ENCODE peak calls at places on chromosome 4, in ten cellular contexts. F, C, O, R, U, Q, M, B, Z and X are unnamed samples.

GRCh38 chr4:84378983-84379382 is 120.1 kb downstream of the NKX6-1 start:
- DNase-seq in F (no peak), C (no peak), O (no peak), R (no peak), U (no peak), Q (no peak), M (no peak), B (no peak), Z (peak), X (no peak)

GRCh38 chr4:164700471-164700870 is 53.5 kb upstream of the SMIM31 start:
- DNase-seq in F (no peak), C (no peak), O (no peak), R (no peak), U (peak), Q (no peak), M (no peak), B (no peak), Z (peak), X (no peak)

GRCh38 chr4:174259580-174259979 is 23.9 kb downstream of the FBXO8 start:
- DNase-seq in F (no peak), C (no peak), O (no peak), R (peak), U (no peak), Q (no peak), M (no peak), B (no peak), Z (no peak), X (no peak)

GRCh38 chr4:3135155-3136011 is 60.9 kb downstream of the HTT start:
- DNase-seq in F (no peak), C (no peak), O (no peak), R (peak), U (no peak), Q (no peak), M (no peak), B (no peak), Z (no peak), X (no peak)

GRCh38 chr4:111108138-111108537 is 485.3 kb upstream of the PITX2 start:
- DNase-seq in F (no peak), C (no peak), O (no peak), R (no peak), U (no peak), Q (no peak), M (no peak), B (no peak), Z (no peak), X (no peak)

GRCh38 chr4:181845617-181846016 is 397.6 kb upstream of the TENM3 start:
- DNase-seq in F (no peak), C (no peak), O (no peak), R (no peak), U (no peak), Q (no peak), M (no peak), B (no peak), Z (no peak), X (no peak)

GRCh38 chr4:88752754-88753153 is 55.1 kb upstream of the NAP1L5 start:
- DNase-seq in F (no peak), C (no peak), O (no peak), R (no peak), U (no peak), Q (no peak), M (no peak), B (no peak), Z (no peak), X (no peak)

GRCh38 chr4:1492636-1493539 is 86.6 kb upstream of the NKX1-1 start:
- DNase-seq in F (no peak), C (no peak), O (no peak), R (no peak), U (no peak), Q (no peak), M (no peak), B (no peak), Z (peak), X (no peak)

GRCh38 chr4:65538571-65538970 is 131.7 kb downstream of the EPHA5 start:
- DNase-seq in F (peak), C (no peak), O (no peak), R (peak), U (peak), Q (no peak), M (no peak), B (no peak), Z (no peak), X (no peak)

GRCh38 chr4:28167411-28167810 is 1306.8 kb downstream of the STIM2 start:
- DNase-seq in F (no peak), C (no peak), O (no peak), R (no peak), U (no peak), Q (no peak), M (no peak), B (no peak), Z (peak), X (no peak)

GRCh38 chr4:87884976-87885574 is 52.3 kb downstream of the MEPE start:
- DNase-seq in F (no peak), C (no peak), O (no peak), R (no peak), U (no peak), Q (no peak), M (no peak), B (no peak), Z (no peak), X (no peak)